ENCODE peak calls at places on chromosomes 11 and 22, in six cellular contexts. V, Y, I, S, A and X are unnamed samples.

GRCh38 chr11:10041803-10042202 is 252.2 kb downstream of the SBF2 start:
- DNase-seq in V (no peak), I (no peak), S (no peak), A (no peak), Y (no peak), X (no peak)

GRCh38 chr11:120235024-120235628 is 4.8 kb upstream of the POU2F3 start:
- DNase-seq in A (peak), Y (peak), S (peak), I (no peak), V (peak), X (peak)

GRCh38 chr11:116035972-116036371 is 531.8 kb upstream of the CADM1 start:
- DNase-seq in A (no peak), V (no peak), Y (no peak), S (no peak), I (no peak), X (no peak)

GRCh38 chr11:57647960-57648776 is 1.5 kb downstream of the YPEL4 start:
- DNase-seq in S (peak), A (no peak), V (no peak), Y (no peak), I (no peak), X (no peak)

GRCh38 chr11:62599069-62599696 is 2.5 kb downstream of the MTA2 start:
- DNase-seq in S (peak), A (peak), I (peak), Y (peak), V (peak), X (peak)

GRCh38 chr11:34595391-34595790 is 25.5 kb upstream of the EHF start:
- DNase-seq in Y (no peak), A (no peak), I (no peak), S (no peak), V (no peak), X (no peak)

GRCh38 chr11:126925321-126926093 is 75.1 kb downstream of the KIRREL3 start:
- DNase-seq in I (no peak), S (no peak), Y (no peak), V (peak), A (no peak), X (no peak)

GRCh38 chr11:48019230-48019584 is 38.8 kb downstream of the PTPRJ start:
- DNase-seq in I (no peak), A (no peak), S (peak), V (no peak), Y (no peak), X (no peak)

GRCh38 chr22:27866136-27867091 is 52.6 kb downstream of the PITPNB start:
- DNase-seq in S (peak), Y (no peak), I (peak), A (no peak), V (peak), X (no peak)

GRCh38 chr11:877565-877964 is 33.0 kb downstream of the CHID1 start:
- DNase-seq in A (peak), Y (no peak), V (no peak), S (no peak), I (no peak), X (no peak)

GRCh38 chr11:12403122-12403994 is 26.0 kb downstream of the PARVA start:
- DNase-seq in S (no peak), I (peak), V (peak), Y (no peak), A (no peak), X (no peak)

GRCh38 chr11:126547161-126547560 is 191.7 kb downstream of the ST3GAL4 start:
- DNase-seq in S (peak), I (peak), V (peak), Y (no peak), A (no peak), X (no peak)

GRCh38 chr11:79393362-79394043 is 47.3 kb downstream of the TENM4 start:
- DNase-seq in S (no peak), V (no peak), Y (no peak), I (no peak), A (peak), X (no peak)

GRCh38 chr11:128835741-128836410 is 31.2 kb downstream of the KCNJ1 start:
- DNase-seq in V (no peak), A (no peak), S (peak), I (no peak), Y (no peak), X (no peak)

GRCh38 chr11:130411223-130411622 is 17.2 kb downstream of the ADAMTS8 start:
- DNase-seq in Y (no peak), A (no peak), V (no peak), I (no peak), S (no peak), X (no peak)

GRCh38 chr11:131710511-131710910 is 340.1 kb downstream of the NTM start:
- DNase-seq in I (no peak), Y (no peak), V (peak), A (no peak), S (no peak), X (no peak)

GRCh38 chr11:128701086-128701485 is 7.2 kb downstream of the FLI1 start:
- DNase-seq in Y (no peak), V (peak), S (peak), I (no peak), A (no peak), X (no peak)

GRCh38 chr22:37284807-37285355 is 2.6 kb downstream of the CYTH4 start:
- DNase-seq in Y (peak), A (no peak), I (no peak), S (no peak), V (no peak), X (peak)

GRCh38 chr11:134379241-134379640 is 32.8 kb downstream of the B3GAT1 start:
- DNase-seq in S (no peak), I (no peak), A (no peak), V (no peak), Y (no peak), X (no peak)

GRCh38 chr22:21641417-21641794 is 696 bp upstream of the SDF2L1 start:
- DNase-seq in S (peak), V (peak), Y (peak), I (no peak), A (no peak), X (peak)

GRCh38 chr11:122367809-122368231 is 251.8 kb upstream of the BLID start:
- DNase-seq in Y (no peak), I (peak), V (peak), A (no peak), S (peak), X (no peak)

GRCh38 chr22:30413001-30413400 is 12.6 kb upstream of the MTFP1 start:
- DNase-seq in S (no peak), Y (no peak), A (no peak), I (no peak), V (no peak), X (no peak)

GRCh38 chr11:112213753-112214152 is 12.5 kb upstream of the PTS start:
- DNase-seq in S (peak), I (no peak), V (peak), Y (no peak), A (no peak), X (no peak)

GRCh38 chr11:106551744-106552671 is 466.3 kb downstream of the GUCY1A2 start:
- DNase-seq in S (no peak), Y (no peak), A (no peak), I (no peak), V (no peak), X (no peak)

GRCh38 chr11:133082453-133082781 is 449.9 kb downstream of the OPCML start:
- DNase-seq in V (no peak), I (no peak), A (peak), S (peak), Y (peak), X (no peak)

GRCh38 chr11:96741068-96741467 is 351.3 kb downstream of the JRKL start:
- DNase-seq in V (peak), A (no peak), I (no peak), S (peak), Y (no peak), X (no peak)

GRCh38 chr11:3615998-3616397 is 25.8 kb downstream of the ART5 start:
- DNase-seq in V (no peak), Y (no peak), S (no peak), I (no peak), A (no peak), X (no peak)

GRCh38 chr22:39908737-39909136 is 7.9 kb downstream of the GRAP2 start:
- DNase-seq in Y (no peak), S (no peak), V (peak), I (no peak), A (no peak), X (no peak)

GRCh38 chr11:108474664-108475485 is 7.5 kb upstream of the C11orf65 start:
- DNase-seq in V (no peak), I (no peak), S (no peak), Y (no peak), A (no peak), X (no peak)

GRCh38 chr22:42959472-42960145 is 55.3 kb downstream of the PACSIN2 start:
- DNase-seq in S (peak), Y (no peak), A (no peak), I (peak), V (peak), X (peak)

GRCh38 chr22:35103756-35104155 is 37.8 kb downstream of the ISX start:
- DNase-seq in S (no peak), Y (no peak), A (no peak), V (no peak), I (no peak), X (no peak)

GRCh38 chr22:35098921-35099320 is 33.0 kb downstream of the ISX start:
- DNase-seq in S (no peak), A (no peak), V (no peak), Y (no peak), I (no peak), X (no peak)

GRCh38 chr22:35099883-35100282 is 33.9 kb downstream of the ISX start:
- DNase-seq in V (no peak), A (no peak), I (no peak), Y (no peak), S (no peak), X (no peak)

GRCh38 chr22:35104491-35104890 is 38.5 kb downstream of the ISX start:
- DNase-seq in I (no peak), Y (no peak), A (no peak), S (no peak), V (no peak), X (no peak)

GRCh38 chr22:35102663-35103062 is 36.7 kb downstream of the ISX start:
- DNase-seq in Y (no peak), V (peak), A (peak), S (peak), I (no peak), X (peak)
- TF ChIP-seq CTCF in Y (no peak), V (no peak), A (no peak), S (no peak), I (no peak), X (no peak)

GRCh38 chr11:69948256-69949141 is 129.3 kb upstream of the FGF3 start:
- DNase-seq in V (peak), Y (peak), S (peak), A (no peak), I (no peak), X (no peak)
- TF ChIP-seq CTCF in V (no peak), Y (no peak), S (no peak), A (no peak), I (no peak), X (no peak)

DNA sequence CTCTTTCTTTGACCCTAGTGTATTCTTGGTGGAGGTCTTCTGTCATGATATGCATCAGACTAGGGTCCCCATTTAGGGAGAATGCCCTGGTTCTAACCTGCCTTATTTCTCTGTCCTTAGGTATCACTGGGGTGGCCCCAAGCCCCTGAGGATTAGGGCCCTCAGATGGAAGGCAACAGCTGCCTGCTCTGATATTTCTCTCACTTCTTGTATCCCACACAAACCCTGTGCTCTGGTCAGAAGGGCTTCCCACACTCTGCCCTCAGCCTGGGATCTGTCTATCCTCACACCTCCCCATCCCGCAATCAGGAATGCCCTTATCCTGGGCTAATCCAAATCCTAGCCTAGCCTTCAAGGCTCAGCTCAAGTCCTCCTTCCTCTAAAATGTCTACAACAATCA is 75.5 kb downstream of the KCNC1 start:
- DNase-seq in Y (no peak), S (no peak), I (no peak), A (no peak), V (no peak), X (no peak)
- TF ChIP-seq CTCF in Y (no peak), S (no peak), I (no peak), A (no peak), V (no peak), X (no peak)

GRCh38 chr22:32632650-32633049 is 158.0 kb downstream of the FBXO7 start:
- DNase-seq in I (no peak), A (no peak), V (no peak), S (no peak), Y (no peak), X (no peak)

GRCh38 chr22:32634424-32634981 is 159.9 kb downstream of the FBXO7 start:
- DNase-seq in V (no peak), Y (no peak), A (no peak), S (no peak), I (no peak), X (no peak)

GRCh38 chr22:32631507-32632245 is 157.1 kb downstream of the FBXO7 start:
- DNase-seq in I (no peak), Y (no peak), A (no peak), S (no peak), V (no peak), X (no peak)

GRCh38 chr22:32637951-32638350 is 163.3 kb downstream of the FBXO7 start:
- DNase-seq in V (no peak), A (no peak), S (no peak), Y (no peak), I (no peak), X (no peak)

GRCh38 chr22:32636884-32637283 is 162.3 kb downstream of the FBXO7 start:
- DNase-seq in V (no peak), Y (no peak), S (no peak), I (no peak), A (no peak), X (no peak)
- TF ChIP-seq CTCF in V (no peak), Y (no peak), S (no peak), I (peak), A (no peak), X (no peak)

DNA sequence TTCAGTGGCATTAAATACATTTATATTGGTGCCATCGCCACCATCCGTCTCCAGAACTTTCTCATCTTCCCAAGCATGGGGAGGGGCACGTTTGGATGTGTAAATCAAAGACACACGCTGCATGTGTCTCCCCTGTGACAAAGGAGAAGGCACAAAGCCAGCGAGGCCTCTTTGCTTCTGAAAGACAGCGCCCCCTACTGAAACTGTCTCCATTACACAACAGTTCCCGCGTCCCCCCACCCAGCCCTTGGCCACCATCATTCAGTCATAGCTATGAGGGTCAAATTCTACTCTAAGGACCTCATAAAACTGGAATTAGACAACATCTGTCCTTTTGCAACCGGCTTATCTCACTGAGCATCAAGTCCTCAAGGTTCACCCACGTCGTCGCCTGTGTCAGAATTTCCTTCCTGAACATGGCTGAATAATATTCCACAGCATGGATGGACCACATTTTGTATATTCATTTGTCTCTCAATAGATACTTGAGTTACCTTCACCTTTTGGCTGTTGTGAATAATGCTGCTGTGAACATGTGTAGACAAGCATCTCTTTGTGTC is 64.8 kb downstream of the IGF2 start:
- DNase-seq in I (no peak), Y (no peak), V (no peak), S (no peak), A (peak), X (no peak)
- TF ChIP-seq CTCF in I (no peak), Y (no peak), V (no peak), S (peak), A (peak), X (no peak)

GRCh38 chr11:6269994-6270393 is 10.4 kb downstream of the CCKBR start:
- DNase-seq in A (peak), I (no peak), Y (no peak), S (no peak), V (no peak), X (no peak)
- TF ChIP-seq CTCF in A (peak), I (no peak), Y (no peak), S (no peak), V (no peak), X (no peak)

GRCh38 chr11:123559418-123559817 is 95.0 kb downstream of the SCN3B start:
- DNase-seq in Y (no peak), S (no peak), I (no peak), V (peak), A (no peak), X (no peak)
- TF ChIP-seq CTCF in Y (no peak), S (peak), I (peak), V (peak), A (no peak), X (no peak)

GRCh38 chr11:18013790-18014507 is 1.1 kb upstream of the SERGEF start:
- DNase-seq in I (no peak), A (peak), Y (no peak), S (peak), V (no peak), X (no peak)

GRCh38 chr11:18012314-18012905 is 437 bp downstream of the SERGEF start:
- DNase-seq in V (peak), I (no peak), Y (peak), S (peak), A (no peak), X (peak)

GRCh38 chr11:18014876-18015275 is 2.0 kb upstream of the SERGEF start:
- DNase-seq in Y (no peak), S (no peak), A (no peak), I (no peak), V (no peak), X (no peak)

GRCh38 chr11:18011633-18012313 is 1.1 kb downstream of the SERGEF start:
- DNase-seq in S (peak), V (no peak), A (peak), Y (peak), I (no peak), X (no peak)

GRCh38 chr11:18012906-18013781 is at the start of gene SERGEF:
- DNase-seq in I (peak), Y (peak), S (peak), V (peak), A (peak), X (peak)
- TF ChIP-seq CTCF in I (no peak), Y (no peak), S (no peak), V (no peak), A (no peak), X (no peak)

DNA sequence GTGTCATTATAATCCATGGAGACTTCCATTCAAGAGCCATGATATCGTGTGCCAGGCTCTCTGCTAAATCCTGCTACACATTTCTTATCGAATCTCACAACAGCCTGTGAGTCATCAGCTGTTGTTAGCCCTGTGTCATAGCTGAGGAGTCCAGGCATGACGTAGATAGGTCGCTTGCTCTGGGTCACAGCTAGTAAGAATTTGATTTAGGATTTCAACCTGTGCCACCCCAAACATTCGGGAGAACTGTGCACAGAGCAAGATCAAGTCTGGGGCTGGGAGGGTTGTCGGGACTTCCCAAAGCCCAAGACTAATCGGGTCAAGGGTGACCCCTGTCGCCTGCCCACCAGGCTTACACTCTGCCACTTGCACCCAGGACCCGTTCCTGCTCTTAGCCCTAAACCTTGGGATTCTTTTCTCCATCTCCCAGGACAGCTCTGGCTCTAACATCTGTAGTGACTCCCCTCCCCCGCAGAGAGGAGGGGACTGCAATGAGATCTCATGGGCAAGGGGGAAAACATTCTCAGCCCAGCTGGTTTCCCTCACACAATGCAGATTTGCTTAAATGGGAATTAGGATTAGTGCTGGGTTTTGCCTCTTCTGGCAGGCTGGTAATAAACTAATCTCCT is 34.3 kb downstream of the TSPAN18 start:
- DNase-seq in Y (no peak), V (peak), I (peak), S (peak), A (peak), X (no peak)
- TF ChIP-seq CTCF in Y (no peak), V (no peak), I (no peak), S (no peak), A (peak), X (no peak)